ENCODE peak calls at places on chromosomes 6 and 20, in seven cellular contexts. One of them, this sample, is unnamed.

GRCh38 chr20:59748555-59749292 is 144.4 kb downstream of the PHACTR3 start:
- DNase-seq in kidney epithelial cell: no peak
- DNase-seq in HEK293T: no peak
- DNase-seq in amygdala: no peak
- DNase-seq in psoas muscle: peak
- DNase-seq in HCT116: no peak
- DNase-seq in heart right ventricle: no peak
- DNase-seq in this sample: no peak

GRCh38 chr6:35484921-35485392 is 11.9 kb downstream of the TEAD3 start:
- DNase-seq in amygdala: no peak
- DNase-seq in psoas muscle: no peak
- DNase-seq in HEK293T: no peak
- DNase-seq in HCT116: no peak
- DNase-seq in kidney epithelial cell: no peak
- DNase-seq in heart right ventricle: no peak
- DNase-seq in this sample: no peak

GRCh38 chr6:104522533-104522932 is 337.2 kb downstream of the HACE1 start:
- DNase-seq in psoas muscle: no peak
- DNase-seq in HCT116: no peak
- DNase-seq in heart right ventricle: no peak
- DNase-seq in amygdala: no peak
- DNase-seq in HEK293T: no peak
- DNase-seq in kidney epithelial cell: no peak
- DNase-seq in this sample: no peak

GRCh38 chr6:133730881-133731280 is 158.0 kb upstream of the TCF21 start:
- DNase-seq in psoas muscle: no peak
- DNase-seq in kidney epithelial cell: no peak
- DNase-seq in HCT116: no peak
- DNase-seq in amygdala: no peak
- DNase-seq in heart right ventricle: no peak
- DNase-seq in HEK293T: no peak
- DNase-seq in this sample: no peak

GRCh38 chr6:125986956-125987617 is 747 bp downstream of the TRMT11 start:
- DNase-seq in HEK293T: peak
- DNase-seq in heart right ventricle: no peak
- DNase-seq in psoas muscle: no peak
- DNase-seq in kidney epithelial cell: no peak
- DNase-seq in amygdala: no peak
- DNase-seq in HCT116: peak
- DNase-seq in this sample: peak

GRCh38 chr6:168050225-168050796 is 28.7 kb downstream of the FRMD1 start:
- DNase-seq in amygdala: no peak
- DNase-seq in HCT116: no peak
- DNase-seq in HEK293T: no peak
- DNase-seq in kidney epithelial cell: no peak
- DNase-seq in psoas muscle: no peak
- DNase-seq in heart right ventricle: no peak
- DNase-seq in this sample: no peak

GRCh38 chr6:45420083-45420908 is 42.6 kb upstream of the SUPT3H start:
- DNase-seq in HEK293T: no peak
- DNase-seq in heart right ventricle: no peak
- DNase-seq in HCT116: no peak
- DNase-seq in kidney epithelial cell: no peak
- DNase-seq in amygdala: no peak
- DNase-seq in psoas muscle: no peak
- DNase-seq in this sample: no peak

GRCh38 chr20:48791666-48792071 is 36.1 kb downstream of the PREX1 start:
- DNase-seq in kidney epithelial cell: no peak
- DNase-seq in psoas muscle: no peak
- DNase-seq in amygdala: no peak
- DNase-seq in heart right ventricle: no peak
- DNase-seq in HEK293T: no peak
- DNase-seq in HCT116: no peak
- DNase-seq in this sample: no peak

GRCh38 chr20:17226410-17227198 is at the start of gene PCSK2:
- DNase-seq in amygdala: no peak
- DNase-seq in HCT116: no peak
- DNase-seq in heart right ventricle: peak
- DNase-seq in HEK293T: peak
- DNase-seq in kidney epithelial cell: no peak
- DNase-seq in psoas muscle: peak
- DNase-seq in this sample: peak

GRCh38 chr6:44053760-44054556 is 73.3 kb downstream of the MRPL14 start:
- DNase-seq in heart right ventricle: no peak
- DNase-seq in psoas muscle: no peak
- DNase-seq in amygdala: no peak
- DNase-seq in HCT116: no peak
- DNase-seq in kidney epithelial cell: no peak
- DNase-seq in HEK293T: no peak
- DNase-seq in this sample: no peak

GRCh38 chr6:47306887-47307286 is 2.8 kb downstream of the TNFRSF21 start:
- DNase-seq in psoas muscle: no peak
- DNase-seq in HCT116: no peak
- DNase-seq in kidney epithelial cell: peak
- DNase-seq in HEK293T: no peak
- DNase-seq in heart right ventricle: no peak
- DNase-seq in amygdala: no peak
- DNase-seq in this sample: no peak

GRCh38 chr6:112233864-112234263 is 20.5 kb downstream of the LAMA4 start:
- DNase-seq in kidney epithelial cell: no peak
- DNase-seq in HCT116: no peak
- DNase-seq in HEK293T: no peak
- DNase-seq in amygdala: no peak
- DNase-seq in heart right ventricle: peak
- DNase-seq in psoas muscle: no peak
- DNase-seq in this sample: no peak

GRCh38 chr6:125611573-125612399 is 137.6 kb upstream of the HEY2 start:
- DNase-seq in HEK293T: peak
- DNase-seq in amygdala: no peak
- DNase-seq in kidney epithelial cell: peak
- DNase-seq in heart right ventricle: peak
- DNase-seq in psoas muscle: no peak
- DNase-seq in HCT116: no peak
- DNase-seq in this sample: no peak

This sample was measured in A549.